ENCODE peak calls at places on chromosome 15, in six cellular contexts. Y is psoas muscle, F is upper lobe of right lung, W is IMR-90, Z is cardiac muscle cell, K is heart right ventricle. G is an unnamed sample.
A peak's percentile ranks its signal among the peaks of the same experiment; 100 is the strongest.

GRCh38 chr15:50181206-50181982 is 602 bp upstream of the SLC27A2 start:
- DNase-seq in W (no peak), F (no peak), K (no peak), Y (no peak), Z (no peak), G (no peak)

GRCh38 chr15:74748322-74748946 is at the start of gene CYP1A2:
- DNase-seq in W (no peak), Z (no peak), K (no peak), F (no peak), Y (peak; percentile 2), G (no peak)

GRCh38 chr15:46110755-46111154 is 475.9 kb downstream of the SQOR start:
- DNase-seq in W (no peak), Z (no peak), Y (no peak), F (no peak), K (no peak), G (no peak)

GRCh38 chr15:65337436-65338070 is 33.1 kb downstream of the RNU5B-1 start:
- DNase-seq in F (no peak), W (no peak), Y (no peak), K (no peak), Z (no peak), G (no peak)

GRCh38 chr15:65993226-65993625 is 123.9 kb downstream of the RAB11A start:
- DNase-seq in W (no peak), F (no peak), K (no peak), Z (no peak), Y (no peak), G (no peak)

GRCh38 chr15:92077353-92078080 is 224.0 kb downstream of the SLCO3A1 start:
- DNase-seq in K (peak; percentile 67), Y (peak; percentile 75), F (peak; percentile 77), Z (peak; percentile 85), W (peak; percentile 63), G (no peak)

GRCh38 chr15:65338366-65338765 is 33.9 kb downstream of the RNU5B-1 start:
- DNase-seq in K (no peak), Z (no peak), F (no peak), Y (no peak), W (no peak), G (no peak)

GRCh38 chr15:42137461-42138261 is 18.8 kb downstream of the PLA2G4F start:
- DNase-seq in K (no peak), Y (no peak), W (peak; percentile 50), Z (peak; percentile 67), F (peak; percentile 52), G (no peak)

GRCh38 chr15:58228708-58229107 is 90.5 kb downstream of the AQP9 start:
- DNase-seq in F (no peak), K (no peak), Z (peak; percentile 69), W (peak; percentile 90), Y (peak; percentile 67), G (no peak)

GRCh38 chr15:75573001-75573400 is 6.1 kb downstream of the PTPN9 start:
- DNase-seq in K (no peak), F (no peak), Y (no peak), W (peak; percentile 49), Z (no peak), G (no peak)

GRCh38 chr15:48574187-48574586 is 71.3 kb downstream of the FBN1 start:
- DNase-seq in K (no peak), F (no peak), Z (peak; percentile 30), W (no peak), Y (no peak), G (no peak)

GRCh38 chr15:44219073-44219472 is 24.0 kb upstream of the FRMD5 start:
- DNase-seq in K (no peak), Y (no peak), W (no peak), Z (no peak), F (no peak), G (no peak)

GRCh38 chr15:42707873-42708544 is 28.9 kb downstream of the CDAN1 start:
- DNase-seq in W (no peak), Z (no peak), F (no peak), K (no peak), Y (no peak), G (no peak)

GRCh38 chr15:77617507-77618285 is 15.0 kb downstream of the LINGO1 start:
- DNase-seq in Z (no peak), K (no peak), W (no peak), Y (no peak), F (no peak), G (no peak)

GRCh38 chr15:77138167-77138522 is 67.2 kb upstream of the TSPAN3 start:
- DNase-seq in Z (no peak), Y (no peak), W (peak; percentile 73), F (no peak), K (no peak), G (no peak)

GRCh38 chr15:96123028-96123400 is 207.5 kb upstream of the NR2F2 start:
- DNase-seq in F (no peak), Z (peak; percentile 32), Y (no peak), W (no peak), K (no peak), G (no peak)

GRCh38 chr15:31347067-31347975 is 20.7 kb downstream of the KLF13 start:
- DNase-seq in Z (no peak), Y (no peak), F (peak; percentile 68), K (no peak), W (no peak), G (peak; percentile 37)

GRCh38 chr15:31303434-31304073 is 23.1 kb upstream of the KLF13 start:
- DNase-seq in F (peak; percentile 76), W (no peak), Y (peak; percentile 72), Z (no peak), K (peak; percentile 60), G (peak; percentile 86)

GRCh38 chr15:22887157-22887951 is 48.9 kb downstream of the NIPA2 start:
- DNase-seq in Y (peak; percentile 88), K (no peak), W (peak; percentile 94), Z (no peak), F (no peak), G (no peak)

GRCh38 chr15:40306908-40307307 is 827 bp downstream of the PLCB2 start:
- DNase-seq in Y (no peak), K (no peak), F (peak; percentile 47), W (no peak), Z (no peak), G (peak; percentile 71)

GRCh38 chr15:21260966-21261395 is 179.3 kb downstream of the POTEB3 start:
- DNase-seq in K (peak; percentile 14), F (peak; percentile 70), Z (no peak), Y (peak; percentile 48), W (no peak), G (peak; percentile 81)

GRCh38 chr15:21261965-21262850 is 178.1 kb downstream of the POTEB3 start:
- DNase-seq in Y (peak; percentile 62), W (no peak), Z (no peak), K (peak; percentile 18), F (peak; percentile 75), G (no peak)

GRCh38 chr15:21262851-21263400 is 177.4 kb downstream of the POTEB3 start:
- DNase-seq in Z (no peak), K (no peak), F (no peak), W (no peak), Y (no peak), G (no peak)

GRCh38 chr15:21267231-21267630 is 173.1 kb downstream of the POTEB3 start:
- DNase-seq in F (no peak), Z (no peak), Y (no peak), K (no peak), W (no peak), G (no peak)

DNA sequence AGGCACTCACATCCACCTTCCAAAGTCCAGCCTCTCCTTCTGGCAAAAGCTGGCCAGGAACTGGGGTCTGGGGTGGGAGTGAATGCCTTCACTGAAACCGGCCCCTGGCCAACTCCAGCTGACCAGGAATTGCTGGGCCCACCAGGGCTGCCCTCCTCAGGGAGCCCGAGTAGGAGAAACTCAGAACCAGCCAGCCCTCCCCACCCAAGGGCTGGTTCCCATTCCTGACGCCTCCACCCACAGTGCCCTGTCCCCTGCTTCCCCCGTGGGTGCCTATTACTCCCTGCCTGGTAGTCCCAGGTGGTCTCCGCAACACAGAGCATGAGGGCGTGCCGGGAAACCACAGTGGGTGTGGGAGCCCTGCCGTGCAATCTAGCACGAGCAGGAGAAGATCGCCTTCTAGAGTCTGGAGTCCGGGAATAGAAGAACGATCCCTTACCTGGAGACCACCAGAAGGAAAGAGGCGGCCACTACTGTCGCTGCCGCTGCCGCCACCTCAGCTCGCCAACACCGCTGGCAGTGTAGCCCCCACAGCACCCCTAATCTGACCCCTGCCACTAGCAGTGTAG is 178.8 kb downstream of the POTEB3 start:
- DNase-seq in Z (no peak), F (peak; percentile 73), K (peak; percentile 11), W (no peak), Y (peak; percentile 53), G (no peak)
- H3K9me3 ChIP-seq in Z (peaks cover 4% of the 10 kb centered on the region), F (no peaks in the 10 kb centered on the region), K (no peaks in the 10 kb centered on the region), W (peaks cover 25% of the 10 kb centered on the region), Y (no peaks in the 10 kb centered on the region), G (no peaks in the 10 kb centered on the region)

DNA sequence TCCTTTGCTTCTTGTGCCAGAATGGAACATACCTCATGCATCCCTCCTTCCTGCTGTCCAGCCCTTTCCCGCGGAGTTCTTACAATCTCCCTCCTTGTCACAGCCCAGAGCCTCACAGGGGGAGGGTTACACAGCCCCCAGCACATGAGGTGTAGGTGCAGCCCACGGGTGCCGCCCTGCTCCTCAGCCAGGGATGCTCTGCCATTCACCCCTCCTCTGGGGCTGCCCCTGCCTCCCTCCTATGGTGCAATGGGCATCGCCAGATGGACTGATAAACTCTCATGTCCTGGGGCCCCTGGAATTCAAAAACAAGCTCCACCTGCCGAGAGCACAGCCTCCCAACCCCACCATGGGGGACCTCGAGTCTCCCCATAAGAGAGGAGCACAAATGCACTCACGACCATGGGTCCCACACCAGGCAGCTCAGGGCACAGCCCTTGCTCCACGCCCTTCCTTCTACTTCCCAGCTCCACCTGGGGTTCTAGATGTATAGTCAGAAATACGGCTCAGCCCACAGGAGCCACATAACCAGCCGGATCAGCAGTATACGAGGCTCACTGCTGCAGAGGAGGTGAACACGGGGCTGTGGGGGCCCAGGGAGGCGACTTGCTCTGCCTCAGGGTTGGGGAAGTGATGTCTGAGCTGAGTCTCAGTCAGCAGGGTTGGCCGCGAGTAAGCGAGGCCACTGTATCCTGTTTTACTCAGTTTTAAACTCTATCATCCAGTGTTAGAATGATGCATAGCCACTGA is 269.7 kb upstream of the LYSMD4 start:
- DNase-seq in K (no peak), W (no peak), Y (no peak), F (peak; percentile 46), Z (no peak), G (no peak)
- H3K9me3 ChIP-seq in K (no peaks in the 10 kb centered on the region), W (peaks cover 24% of the 10 kb centered on the region), Y (no peaks in the 10 kb centered on the region), F (no peaks in the 10 kb centered on the region), Z (no peaks in the 10 kb centered on the region), G (no peaks in the 10 kb centered on the region)

DNA sequence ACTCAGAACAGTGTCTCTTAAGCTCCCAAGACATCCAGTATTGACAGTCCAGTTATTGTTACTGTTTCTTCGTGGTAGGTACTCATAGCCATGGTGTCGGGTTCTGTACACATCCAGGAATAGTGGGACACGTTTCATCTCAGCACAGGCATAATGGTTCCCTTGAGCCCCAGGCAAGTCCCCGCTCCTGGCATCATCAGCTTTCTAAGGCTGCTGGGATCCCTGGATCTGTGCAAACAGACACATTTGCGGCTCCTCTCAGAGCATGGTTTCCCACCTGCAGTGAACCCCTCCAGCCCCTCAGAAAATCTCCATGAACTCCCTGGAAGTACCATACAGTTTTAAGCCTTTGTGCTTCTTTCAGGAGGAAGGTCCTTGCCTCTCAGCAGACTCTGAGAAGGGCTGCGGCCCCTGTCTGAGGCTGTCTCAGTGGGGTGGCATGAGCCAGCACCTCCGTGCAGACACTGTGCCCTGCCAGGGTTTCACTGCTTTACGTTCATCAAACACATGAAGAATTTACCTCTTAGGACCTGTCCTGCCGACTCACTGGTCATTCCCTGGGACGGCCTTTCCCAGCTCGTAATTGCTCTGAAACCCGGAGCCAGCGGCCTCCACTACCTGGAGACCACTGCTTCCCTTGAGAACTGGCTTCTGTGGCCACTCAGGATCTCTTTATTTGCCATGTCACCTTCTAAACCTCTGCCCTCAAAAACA is 124.9 kb downstream of the LRRK1 start:
- DNase-seq in Y (no peak), Z (no peak), W (no peak), F (no peak), K (no peak), G (peak; percentile 19)
- H3K9me3 ChIP-seq in Y (peaks cover 5% of the 10 kb centered on the region), Z (no peaks in the 10 kb centered on the region), W (no peaks in the 10 kb centered on the region), F (no peaks in the 10 kb centered on the region), K (peaks cover 14% of the 10 kb centered on the region), G (no peaks in the 10 kb centered on the region)

GRCh38 chr15:97200161-97200560 is 760.3 kb upstream of the ARRDC4 start:
- DNase-seq in K (no peak), Y (no peak), Z (no peak), W (no peak), F (no peak), G (no peak)
- H3K9me3 ChIP-seq in K (no peaks in the 10 kb centered on the region), Y (no peaks in the 10 kb centered on the region), Z (no peaks in the 10 kb centered on the region), W (peaks cover 9% of the 10 kb centered on the region), F (no peaks in the 10 kb centered on the region), G (no peaks in the 10 kb centered on the region)